ENCODE peak calls at places on chromosome 11, in eight cellular contexts. W is naive thymus-derived CD4-positive, alpha-beta T cell; T is testis; B is heart left ventricle; P is ovary; S is adipocyte; F is colonic mucosa; K is body of pancreas. E is an unnamed sample.
A peak's percentile ranks its signal among the peaks of the same experiment; 100 is the strongest.

GRCh38 chr11:116267146-116267545 is 505.6 kb downstream of the BUD13 start:
- DNase-seq in P (no peak), W (no peak), K (no peak), S (no peak), B (no peak), F (no peak), T (no peak), E (no peak)

GRCh38 chr11:60498853-60499252 is 6.3 kb downstream of the MS4A12 start:
- DNase-seq in F (peak; percentile 56), W (no peak), T (no peak), P (no peak), B (no peak), K (no peak), S (no peak), E (peak; percentile 48)

GRCh38 chr11:66333220-66333877 is 2.9 kb downstream of the RIN1 start:
- DNase-seq in T (no peak), B (no peak), W (no peak), K (no peak), P (no peak), F (no peak), S (no peak), E (peak; percentile 35)

GRCh38 chr11:79045811-79046304 is 395.0 kb downstream of the TENM4 start:
- DNase-seq in T (no peak), S (no peak), F (no peak), B (no peak), K (no peak), W (no peak), P (no peak), E (no peak)

GRCh38 chr11:363948-364761 is 5.1 kb upstream of the B4GALNT4 start:
- DNase-seq in K (peak; percentile 77), S (no peak), F (peak; percentile 75), W (peak; percentile 47), P (no peak), T (no peak), B (no peak), E (peak; percentile 67)

GRCh38 chr11:64334764-64335741 is 5.0 kb upstream of the CCDC88B start:
- DNase-seq in S (peak; percentile 70), K (peak; percentile 67), W (no peak), F (peak; percentile 80), T (no peak), P (no peak), B (no peak), E (peak; percentile 51)

GRCh38 chr11:62500066-62501035 is 46.3 kb downstream of the AHNAK start:
- DNase-seq in W (no peak), F (peak; percentile 90), K (peak; percentile 43), T (no peak), P (no peak), B (no peak), S (no peak), E (no peak)

GRCh38 chr11:24295360-24295759 is 201.5 kb upstream of the LUZP2 start:
- DNase-seq in P (no peak), F (no peak), S (peak; percentile 8), B (no peak), W (no peak), T (no peak), K (no peak), E (no peak)

GRCh38 chr11:59767212-59767611 is 12.0 kb downstream of the STX3 start:
- DNase-seq in P (no peak), T (no peak), W (peak; percentile 36), B (no peak), F (peak; percentile 38), S (no peak), K (no peak), E (no peak)

GRCh38 chr11:61744609-61745156 is 7.8 kb upstream of the MYRF start:
- DNase-seq in K (no peak), P (no peak), S (no peak), F (no peak), B (no peak), W (no peak), T (no peak), E (no peak)

GRCh38 chr11:22920939-22921565 is 60.8 kb upstream of the CCDC179 start:
- DNase-seq in B (no peak), W (peak; percentile 1), P (no peak), S (peak; percentile 84), F (peak; percentile 23), K (peak; percentile 49), T (peak; percentile 44), E (no peak)

DNA sequence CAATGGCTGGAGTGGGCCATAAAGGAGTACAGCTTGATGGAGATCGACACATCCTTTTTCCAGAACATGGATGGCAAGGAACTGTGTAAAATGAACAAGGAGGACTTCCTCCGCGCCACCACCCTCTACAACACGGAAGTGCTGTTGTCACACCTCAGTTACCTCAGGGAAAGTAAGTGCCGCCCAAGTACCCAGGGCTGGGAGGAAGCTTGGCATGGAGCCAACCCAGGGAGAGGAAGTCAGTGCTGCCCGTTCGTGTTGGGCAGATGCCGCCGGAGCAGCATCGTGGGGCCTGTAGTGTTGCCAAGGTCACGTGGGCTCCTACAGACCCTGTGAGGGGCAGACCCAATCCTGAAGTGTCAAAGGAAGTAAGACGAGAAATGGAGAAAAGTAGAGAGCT is 78.9 kb downstream of the FLI1 start:
- DNase-seq in W (peak; percentile 32), P (no peak), K (peak; percentile 65), B (peak; percentile 65), S (no peak), T (no peak), F (peak; percentile 49), E (peak; percentile 81)
- H3K4me1 ChIP-seq in W (peaks cover 31% of the 10 kb centered on the region), P (peaks cover 1% of the 10 kb centered on the region), K (peaks cover 14% of the 10 kb centered on the region), B (peaks cover 54% of the 10 kb centered on the region), S (no peaks in the 10 kb centered on the region), T (peaks cover 4% of the 10 kb centered on the region), F (no peaks in the 10 kb centered on the region), E (peaks cover 13% of the 10 kb centered on the region)

DNA sequence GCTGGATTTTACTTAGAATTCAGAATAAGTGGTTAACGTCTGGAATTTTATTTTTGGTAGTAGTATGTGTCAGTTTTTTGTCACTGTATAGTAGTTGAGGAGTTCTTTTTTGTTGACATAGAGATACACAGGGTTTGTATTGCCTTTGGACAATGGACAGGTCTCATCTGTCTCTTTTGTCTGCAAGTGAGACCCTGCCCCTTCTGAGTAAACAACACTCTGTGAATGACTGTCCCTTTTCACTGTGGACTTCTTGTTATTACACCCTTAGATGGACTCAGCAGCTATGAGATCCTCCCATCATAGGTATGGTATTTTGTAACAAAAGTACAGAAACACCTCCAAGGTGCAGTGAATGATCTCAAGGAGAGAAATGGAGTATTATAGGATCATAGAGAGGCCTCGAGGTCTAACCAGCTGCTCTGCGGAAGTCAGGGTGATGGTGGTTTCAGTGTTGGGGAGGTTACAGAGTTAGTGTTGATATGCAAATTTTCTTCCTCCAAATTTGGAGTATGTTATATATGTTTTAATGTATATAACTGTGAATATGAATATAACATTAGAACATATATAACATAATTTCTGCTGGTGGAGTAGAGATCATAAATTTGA is 7.8 kb downstream of the PPP6R3 start:
- DNase-seq in P (no peak), W (no peak), B (no peak), K (no peak), F (no peak), T (no peak), S (no peak), E (no peak)
- H3K4me1 ChIP-seq in P (peaks cover 46% of the 10 kb centered on the region), W (peaks cover 68% of the 10 kb centered on the region), B (peaks cover 88% of the 10 kb centered on the region), K (peaks cover 72% of the 10 kb centered on the region), F (peaks cover 22% of the 10 kb centered on the region), T (peaks cover 53% of the 10 kb centered on the region), S (peaks cover 62% of the 10 kb centered on the region), E (peaks cover 41% of the 10 kb centered on the region)

GRCh38 chr11:120257346-120257745 is 17.4 kb downstream of the POU2F3 start:
- DNase-seq in T (no peak), W (no peak), P (no peak), B (no peak), F (no peak), S (no peak), K (no peak), E (no peak)
- H3K4me1 ChIP-seq in T (no peaks in the 10 kb centered on the region), W (no peaks in the 10 kb centered on the region), P (no peaks in the 10 kb centered on the region), B (no peaks in the 10 kb centered on the region), F (no peaks in the 10 kb centered on the region), S (no peaks in the 10 kb centered on the region), K (peaks cover 10% of the 10 kb centered on the region), E (peaks cover 2% of the 10 kb centered on the region)

DNA sequence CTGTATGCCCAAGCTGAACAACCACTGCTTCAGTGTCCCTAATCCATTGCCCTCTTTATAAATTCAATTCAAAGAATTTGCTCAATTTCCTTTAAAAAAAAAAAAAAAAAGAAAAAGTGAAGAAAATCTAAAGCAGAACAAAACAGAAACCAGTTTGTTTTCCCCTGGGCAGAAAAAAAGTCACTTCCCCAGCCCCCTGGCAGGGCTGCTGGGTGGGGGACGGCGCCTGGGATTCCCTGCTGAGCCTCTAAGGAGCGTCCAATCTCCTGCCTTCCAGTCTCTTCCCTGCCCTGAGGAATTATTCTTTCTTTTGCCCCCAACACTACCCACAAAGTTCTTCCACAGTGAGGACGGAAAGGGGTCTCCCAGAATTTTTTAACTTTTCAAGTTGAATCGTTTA is 23.9 kb downstream of the DKK3 start:
- DNase-seq in W (no peak), T (no peak), P (no peak), B (no peak), F (no peak), S (no peak), K (no peak), E (no peak)
- H3K4me1 ChIP-seq in W (no peaks in the 10 kb centered on the region), T (peaks cover 12% of the 10 kb centered on the region), P (peaks cover under 1% of the 10 kb centered on the region), B (peaks cover 65% of the 10 kb centered on the region), F (no peaks in the 10 kb centered on the region), S (peaks cover 47% of the 10 kb centered on the region), K (peaks cover 2% of the 10 kb centered on the region), E (peaks cover 35% of the 10 kb centered on the region)